ENCODE peak calls at places on chromosome 13, in four cellular contexts. Y is Peyer's patch, P is nucleus accumbens, L is AG08396. W is an unnamed sample.

GRCh38 chr13:76854894-76855293 is 31.3 kb downstream of the KCTD12 start:
- DNase-seq in Y (no peak), P (no peak), L (no peak), W (no peak)

GRCh38 chr13:98544105-98544710 is 32.7 kb downstream of the STK24 start:
- DNase-seq in Y (no peak), P (no peak), L (no peak), W (no peak)

GRCh38 chr13:57666131-57666530 is 34.6 kb downstream of the PCDH17 start:
- DNase-seq in Y (no peak), P (no peak), L (no peak), W (no peak)

GRCh38 chr13:98105929-98106336 is 37.0 kb upstream of the FARP1 start:
- DNase-seq in Y (no peak), P (no peak), L (peak; percentile 44), W (no peak)

GRCh38 chr13:104043184-104043583 is 977.0 kb upstream of the SLC10A2 start:
- DNase-seq in Y (no peak), P (no peak), L (no peak), W (no peak)

GRCh38 chr13:19713186-19713965 is 69.4 kb downstream of the PSPC1 start:
- DNase-seq in Y (no peak), P (no peak), L (peak; percentile 11), W (peak; percentile 11)

GRCh38 chr13:62212246-62212645 is 796.6 kb upstream of the PCDH20 start:
- DNase-seq in Y (no peak), P (no peak), L (no peak), W (no peak)

GRCh38 chr13:80030491-80030890 is 310.4 kb downstream of the SPRY2 start:
- DNase-seq in Y (no peak), P (no peak), L (no peak), W (no peak)

GRCh38 chr13:39232401-39232980 is 194.2 kb downstream of the NHLRC3 start:
- DNase-seq in Y (no peak), P (no peak), L (no peak), W (no peak)

GRCh38 chr13:93289047-93289446 is 62.4 kb downstream of the GPC6 start:
- DNase-seq in Y (no peak), P (no peak), L (no peak), W (no peak)

GRCh38 chr13:50911937-50912624 is 2.5 kb downstream of the RNASEH2B start:
- DNase-seq in Y (peak; percentile 97), P (peak; percentile 37), L (peak; percentile 79), W (peak; percentile 27)

GRCh38 chr13:67230774-67231480 is 791 bp upstream of the PCDH9 start:
- DNase-seq in Y (peak; percentile 18), P (no peak), L (peak; percentile 59), W (peak; percentile 30)

GRCh38 chr13:57946361-57946760 is 314.8 kb downstream of the PCDH17 start:
- DNase-seq in Y (no peak), P (no peak), L (no peak), W (no peak)

GRCh38 chr13:48424212-48424611 is 11.3 kb upstream of the LPAR6 start:
- DNase-seq in Y (no peak), P (no peak), L (no peak), W (no peak)

GRCh38 chr13:99967884-99968520 is 3.6 kb downstream of the ZIC5 start:
- DNase-seq in Y (no peak), P (no peak), L (no peak), W (no peak)

GRCh38 chr13:29817604-29818378 is 32.6 kb downstream of the UBL3 start:
- DNase-seq in Y (no peak), P (no peak), L (no peak), W (no peak)

GRCh38 chr13:26498524-26499208 is 58.8 kb upstream of the WASF3 start:
- DNase-seq in Y (no peak), P (no peak), L (no peak), W (no peak)

GRCh38 chr13:71864094-71864980 is 2.7 kb downstream of the DACH1 start:
- DNase-seq in Y (no peak), P (no peak), L (no peak), W (no peak)

GRCh38 chr13:22061371-22061805 is 390.5 kb downstream of the FGF9 start:
- DNase-seq in Y (no peak), P (no peak), L (no peak), W (no peak)

GRCh38 chr13:110265682-110266430 is 41.1 kb downstream of the COL4A1 start:
- DNase-seq in Y (no peak), P (no peak), L (no peak), W (no peak)

GRCh38 chr13:98445340-98446233 is 131.3 kb downstream of the STK24 start:
- DNase-seq in Y (peak; percentile 79), P (peak; percentile 13), L (peak; percentile 84), W (peak; percentile 88)

GRCh38 chr13:24900507-24900906 is 136.5 kb downstream of the RNF17 start:
- DNase-seq in Y (no peak), P (no peak), L (no peak), W (no peak)

GRCh38 chr13:42477588-42478190 is 96.3 kb upstream of the TNFSF11 start:
- DNase-seq in Y (no peak), P (no peak), L (no peak), W (no peak)

GRCh38 chr13:45331981-45332830 is 8.8 kb downstream of the TPT1 start:
- DNase-seq in Y (no peak), P (no peak), L (no peak), W (no peak)

GRCh38 chr13:73038064-73038463 is 20.7 kb upstream of the KLF5 start:
- DNase-seq in Y (no peak), P (no peak), L (no peak), W (no peak)

W was measured in H54.